ENCODE peak calls at places on chromosomes 6 and 20, in four cellular contexts. W is HepG2, K is A549, B is K562. S is an unnamed sample.
A peak's percentile ranks its signal among the peaks of the same experiment; 100 is the strongest.

GRCh38 chr6:118869894-118870665 is 23.9 kb upstream of the ASF1A start:
- DNase-seq in K (no peak), B (no peak), W (peak; percentile 36), S (no peak)

GRCh38 chr6:169663468-169663867 is 38.4 kb downstream of the WDR27 start:
- DNase-seq in B (no peak), K (no peak), W (no peak), S (no peak)

GRCh38 chr20:60206259-60206658 is 248.0 kb downstream of the CDH26 start:
- DNase-seq in K (peak; percentile 18), W (peak; percentile 31), B (peak; percentile 21), S (no peak)

GRCh38 chr6:149898966-149899365 is 1.1 kb upstream of the RAET1E start:
- DNase-seq in W (no peak), K (no peak), B (no peak), S (no peak)

GRCh38 chr6:132298344-132298949 is 102.8 kb downstream of the MOXD1 start:
- DNase-seq in B (peak; percentile 47), W (peak; percentile 58), K (peak; percentile 11), S (no peak)

GRCh38 chr6:156991971-156992370 is 214.8 kb downstream of the ARID1B start:
- DNase-seq in W (peak; percentile 83), K (no peak), B (no peak), S (no peak)

GRCh38 chr20:16749573-16749972 is 1.4 kb downstream of the OTOR start:
- DNase-seq in W (peak; percentile 23), K (no peak), B (peak; percentile 20), S (no peak)

GRCh38 chr20:50913976-50914375 is 17.3 kb downstream of the ADNP start:
- DNase-seq in B (peak; percentile 72), W (no peak), K (no peak), S (no peak)

GRCh38 chr6:49576618-49577017 is 26.1 kb downstream of the C6orf141 start:
- DNase-seq in W (no peak), B (no peak), K (no peak), S (no peak)

GRCh38 chr6:17930321-17930993 is 57.0 kb downstream of the KIF13A start:
- DNase-seq in B (peak; percentile 77), W (peak; percentile 72), K (no peak), S (no peak)

GRCh38 chr6:144373195-144373594 is 88.1 kb downstream of the UTRN start:
- DNase-seq in W (no peak), K (no peak), B (no peak), S (no peak)

GRCh38 chr6:118725944-118726343 is 74.6 kb upstream of the CEP85L start:
- DNase-seq in K (no peak), B (peak; percentile 46), W (no peak), S (no peak)

GRCh38 chr20:62252342-62252966 is 14.1 kb downstream of the OSBPL2 start:
- DNase-seq in W (no peak), B (no peak), K (no peak), S (no peak)

GRCh38 chr20:4637081-4637797 is 84.5 kb upstream of the PRND start:
- DNase-seq in W (no peak), K (no peak), B (no peak), S (no peak)

GRCh38 chr20:32368930-32369329 is 10.8 kb downstream of the ASXL1 start:
- DNase-seq in W (no peak), B (no peak), K (no peak), S (no peak)

GRCh38 chr6:7175463-7175862 is 67.7 kb downstream of the RREB1 start:
- DNase-seq in B (no peak), K (no peak), W (no peak), S (no peak)

GRCh38 chr20:44780226-44780625 is 30.1 kb downstream of the RIMS4 start:
- DNase-seq in B (peak; percentile 64), W (peak; percentile 55), K (peak; percentile 28), S (no peak)

GRCh38 chr6:165229216-165229615 is 80.2 kb downstream of the C6orf118 start:
- DNase-seq in K (no peak), B (no peak), W (no peak), S (no peak)

GRCh38 chr6:119552016-119552415 is 202.5 kb upstream of the MAN1A1 start:
- DNase-seq in W (no peak), K (no peak), B (no peak), S (no peak)

GRCh38 chr6:135880066-135880972 is 28.8 kb downstream of the PDE7B start:
- DNase-seq in K (peak; percentile 3), W (no peak), B (no peak), S (peak; percentile 61)

GRCh38 chr20:59802471-59803221 is 130.8 kb downstream of the SYCP2 start:
- DNase-seq in W (no peak), B (no peak), K (no peak), S (no peak)

GRCh38 chr6:22036267-22036666 is 260.6 kb downstream of the PRL start:
- DNase-seq in W (peak; percentile 49), K (peak; percentile 63), B (no peak), S (peak; percentile 64)

GRCh38 chr20:32964575-32964974 is 39.7 kb downstream of the SUN5 start:
- DNase-seq in W (no peak), K (no peak), B (no peak), S (no peak)

GRCh38 chr6:161188547-161189465 is 85.1 kb downstream of the AGPAT4 start:
- DNase-seq in W (no peak), K (no peak), B (no peak), S (no peak)

GRCh38 chr6:7841781-7842468 is 68.7 kb downstream of the TXNDC5 start:
- DNase-seq in B (no peak), K (no peak), W (no peak), S (no peak)

GRCh38 chr20:25059487-25059820 is 1.5 kb upstream of the ACSS1 start:
- DNase-seq in W (no peak), K (no peak), B (no peak), S (no peak)

GRCh38 chr6:90088009-90088408 is 193.7 kb downstream of the GJA10 start:
- DNase-seq in K (no peak), B (no peak), W (no peak), S (no peak)

GRCh38 chr6:16486661-16487060 is 248.3 kb downstream of the GMPR start:
- DNase-seq in B (no peak), W (no peak), K (no peak), S (no peak)

GRCh38 chr6:65638047-65638831 is 68.8 kb downstream of the EYS start:
- DNase-seq in W (peak; percentile 45), B (peak; percentile 4), K (no peak), S (no peak)

GRCh38 chr6:52303178-52303577 is 18.6 kb upstream of the MCM3 start:
- DNase-seq in K (no peak), W (no peak), B (no peak), S (no peak)

GRCh38 chr6:52305948-52306767 is 21.6 kb upstream of the MCM3 start:
- DNase-seq in K (no peak), B (no peak), W (no peak), S (peak; percentile 85)

GRCh38 chr6:52305385-52305784 is 20.8 kb upstream of the MCM3 start:
- DNase-seq in B (no peak), K (no peak), W (no peak), S (no peak)

GRCh38 chr6:52306972-52307849 is 22.7 kb upstream of the MCM3 start:
- DNase-seq in B (no peak), K (no peak), W (no peak), S (no peak)

GRCh38 chr6:52304917-52305316 is 20.4 kb upstream of the MCM3 start:
- DNase-seq in B (no peak), K (no peak), W (no peak), S (no peak)
- TF ChIP-seq RFX5 in B (no peak), K (no peak), W (no peak), S (no peak)

DNA sequence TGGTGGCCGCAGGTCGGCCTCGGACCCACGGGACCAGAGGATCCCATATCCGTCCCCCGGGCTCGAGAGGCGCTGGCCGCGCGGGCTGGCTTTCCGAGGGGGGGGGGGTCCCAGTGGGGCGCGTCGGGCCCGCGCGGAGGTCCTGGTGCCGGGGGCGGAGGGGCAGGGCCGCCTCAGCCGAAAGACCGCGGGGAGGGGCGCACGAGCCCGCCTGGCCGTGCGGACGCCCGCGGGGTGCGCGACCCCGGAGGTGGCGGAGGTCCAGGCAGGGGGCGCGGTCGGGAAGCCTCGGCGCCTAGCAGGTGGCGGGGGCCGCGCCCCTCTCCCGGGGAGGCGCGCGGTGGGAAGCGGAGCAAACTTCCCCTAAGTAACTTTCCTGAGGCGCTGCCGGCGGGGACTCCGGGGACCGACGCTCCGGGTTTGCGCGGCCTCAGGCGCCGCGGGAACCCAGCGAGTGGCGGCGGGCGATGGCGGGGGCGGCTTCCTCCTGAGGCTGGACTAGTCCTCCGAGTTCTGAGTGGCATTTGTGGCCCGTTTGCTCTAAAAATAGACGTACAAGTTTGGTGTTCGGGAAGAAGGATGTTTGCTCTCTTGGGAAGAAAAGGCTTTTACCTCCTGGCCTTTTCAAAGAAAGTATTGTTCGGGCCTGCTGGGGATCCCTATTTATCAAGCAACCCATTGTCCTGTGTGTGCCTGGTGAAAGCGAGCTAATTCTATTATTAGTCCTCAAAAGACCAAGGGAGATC is 26.4 kb upstream of the BTBD3 start:
- DNase-seq in K (peak; percentile 21), B (peak; percentile 57), W (peak; percentile 80), S (no peak)
- TF ChIP-seq CHD4 in K (no peak), B (no peak), W (no peak), S (no peak)

DNA sequence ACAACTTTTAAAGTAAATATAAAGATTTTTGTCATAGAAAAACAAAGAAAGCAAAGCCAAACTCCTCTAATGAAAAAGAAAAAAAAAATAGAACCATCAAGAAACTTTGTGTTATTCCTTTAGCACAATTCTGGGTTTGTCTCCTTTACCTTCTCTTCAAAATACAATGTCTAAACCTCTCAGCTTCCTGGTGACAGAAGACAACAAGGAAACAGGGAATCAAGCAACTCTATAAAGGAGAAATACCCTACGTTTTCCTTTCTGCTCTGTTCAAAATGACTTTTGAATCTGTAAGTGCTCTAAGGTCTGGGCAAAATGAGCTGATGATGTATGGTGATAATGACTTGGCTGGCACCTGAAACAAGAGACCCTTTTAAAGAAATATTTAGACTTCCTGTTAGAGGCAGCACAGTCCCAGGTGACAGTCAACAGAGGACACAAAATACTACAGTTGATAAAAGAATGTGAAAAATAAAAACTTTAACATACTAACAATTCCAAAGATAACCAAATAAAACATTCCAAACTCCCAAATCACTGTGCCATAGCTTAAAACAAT is 101.4 kb downstream of the PRDM1 start:
- DNase-seq in B (no peak), K (no peak), W (no peak), S (no peak)
- TF ChIP-seq RFX5 in B (no peak), K (no peak), W (no peak), S (no peak)

DNA sequence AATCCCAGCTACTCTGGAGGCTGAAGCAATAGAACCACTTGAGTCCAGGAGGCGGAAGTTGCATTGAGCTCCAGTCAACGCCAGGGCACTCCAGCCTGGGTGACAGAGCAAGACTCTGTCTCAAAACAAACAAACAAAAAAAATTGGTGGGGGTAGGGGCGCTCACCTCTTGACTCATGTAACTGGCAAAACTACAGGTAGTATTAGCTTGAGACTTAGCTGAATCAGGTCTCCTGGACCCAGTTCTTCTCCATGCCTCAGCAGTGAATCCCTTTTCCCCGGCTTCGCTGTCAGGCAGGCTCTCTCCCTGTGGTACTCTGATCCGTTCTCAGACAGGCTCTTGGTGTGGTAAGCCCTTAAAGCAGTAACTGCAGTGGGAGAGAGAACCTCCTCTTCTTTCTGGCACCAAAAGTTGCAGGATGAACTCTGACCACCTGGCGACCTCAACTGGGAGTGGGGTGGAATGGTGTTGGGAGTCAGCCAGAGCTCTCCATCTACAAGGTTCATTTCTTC is 12.9 kb downstream of the SLC9A8 start:
- DNase-seq in K (no peak), W (peak; percentile 51), B (no peak), S (no peak)
- TF ChIP-seq CHD4 in K (no peak), W (no peak), B (no peak), S (no peak)

S was measured in GM12878.